ENCODE peak calls at places on chromosomes 2 and 18, in six cellular contexts. V is GM12864, P is HCT116, Z is fibroblast of lung, B is astrocyte of the spinal cord, D is adrenal gland. N is an unnamed sample.

GRCh38 chr2:136008205-136008865 is 22.9 kb upstream of the DARS1 start:
- DNase-seq in D (peak; percentile 40), P (no peak), Z (no peak), V (no peak), B (no peak), N (no peak)

GRCh38 chr2:197073701-197074433 is 147.4 kb upstream of the PGAP1 start:
- DNase-seq in V (no peak), P (no peak), Z (peak; percentile 62), D (peak; percentile 38), B (peak; percentile 80), N (no peak)

GRCh38 chr18:73288813-73289212 is 421.0 kb upstream of the NETO1 start:
- DNase-seq in Z (no peak), B (no peak), P (no peak), D (no peak), V (no peak), N (no peak)

GRCh38 chr2:119174216-119174992 is 15.9 kb upstream of the C1QL2 start:
- DNase-seq in Z (peak; percentile 15), D (peak; percentile 45), P (peak; percentile 41), B (no peak), V (peak; percentile 7), N (no peak)

GRCh38 chr2:71546275-71546638 is 92.9 kb downstream of the DYSF start:
- DNase-seq in Z (no peak), D (no peak), B (no peak), V (no peak), P (no peak), N (no peak)

GRCh38 chr2:143681006-143681405 is 551.8 kb downstream of the ARHGAP15 start:
- DNase-seq in Z (no peak), P (no peak), D (no peak), V (no peak), B (no peak), N (no peak)

GRCh38 chr2:144372484-144373195 is 147.3 kb downstream of the ZEB2 start:
- DNase-seq in B (no peak), V (no peak), P (no peak), D (no peak), Z (no peak), N (no peak)

GRCh38 chr2:97267411-97268074 is 154.6 kb downstream of the ANKRD36 start:
- DNase-seq in V (no peak), P (no peak), D (no peak), B (no peak), Z (no peak), N (peak; percentile 87)

GRCh38 chr18:58143391-58143790 is 99.4 kb downstream of the NEDD4L start:
- DNase-seq in Z (peak; percentile 88), V (no peak), P (no peak), D (no peak), B (peak; percentile 24), N (no peak)

GRCh38 chr2:46963210-46963609 is 47.6 kb upstream of the MCFD2 start:
- DNase-seq in B (no peak), Z (no peak), V (no peak), P (no peak), D (no peak), N (no peak)

GRCh38 chr2:26347286-26347865 is 787 bp upstream of the ADGRF3 start:
- DNase-seq in P (no peak), Z (peak; percentile 34), D (no peak), B (no peak), V (no peak), N (no peak)

GRCh38 chr2:133303150-133303549 is 265.1 kb downstream of the NCKAP5 start:
- DNase-seq in V (no peak), P (no peak), Z (peak; percentile 68), D (no peak), B (peak; percentile 13), N (no peak)

GRCh38 chr18:58288922-58289797 is 245.1 kb downstream of the NEDD4L start:
- DNase-seq in V (peak; percentile 78), Z (peak; percentile 31), P (no peak), B (peak; percentile 54), D (no peak), N (no peak)

GRCh38 chr18:2846638-2847340 is at the start of gene EMILIN2:
- DNase-seq in Z (peak; percentile 56), P (no peak), D (peak; percentile 66), B (peak; percentile 65), V (no peak), N (no peak)

GRCh38 chr2:85755122-85756027 is 1.6 kb downstream of the ATOH8 start:
- DNase-seq in B (peak; percentile 29), Z (peak; percentile 67), P (no peak), D (no peak), V (no peak), N (no peak)

GRCh38 chr18:68713791-68714190 is 1.1 kb downstream of the TMX3 start:
- DNase-seq in V (no peak), B (no peak), Z (no peak), P (no peak), D (no peak), N (no peak)

GRCh38 chr18:72544092-72544886 is at the start of gene CBLN2:
- DNase-seq in B (peak; percentile 76), P (no peak), Z (peak; percentile 58), D (peak; percentile 24), V (no peak), N (peak; percentile 86)

GRCh38 chr2:26846881-26847662 is 860 bp upstream of the DPYSL5 start:
- DNase-seq in D (no peak), P (no peak), V (no peak), B (no peak), Z (no peak), N (no peak)

GRCh38 chr2:194166818-194167217 is 1490.2 kb upstream of the SLC39A10 start:
- DNase-seq in Z (peak; percentile 4), P (peak; percentile 40), V (peak; percentile 2), B (peak; percentile 42), D (peak; percentile 10), N (no peak)

GRCh38 chr2:37142546-37142945 is 14.2 kb downstream of the EIF2AK2 start:
- DNase-seq in P (no peak), D (no peak), B (no peak), V (no peak), Z (no peak), N (no peak)
- TF ChIP-seq CTCF in P (no peak), D (no peak), B (no peak), V (no peak), Z (no peak), N (peak; percentile 53)

DNA sequence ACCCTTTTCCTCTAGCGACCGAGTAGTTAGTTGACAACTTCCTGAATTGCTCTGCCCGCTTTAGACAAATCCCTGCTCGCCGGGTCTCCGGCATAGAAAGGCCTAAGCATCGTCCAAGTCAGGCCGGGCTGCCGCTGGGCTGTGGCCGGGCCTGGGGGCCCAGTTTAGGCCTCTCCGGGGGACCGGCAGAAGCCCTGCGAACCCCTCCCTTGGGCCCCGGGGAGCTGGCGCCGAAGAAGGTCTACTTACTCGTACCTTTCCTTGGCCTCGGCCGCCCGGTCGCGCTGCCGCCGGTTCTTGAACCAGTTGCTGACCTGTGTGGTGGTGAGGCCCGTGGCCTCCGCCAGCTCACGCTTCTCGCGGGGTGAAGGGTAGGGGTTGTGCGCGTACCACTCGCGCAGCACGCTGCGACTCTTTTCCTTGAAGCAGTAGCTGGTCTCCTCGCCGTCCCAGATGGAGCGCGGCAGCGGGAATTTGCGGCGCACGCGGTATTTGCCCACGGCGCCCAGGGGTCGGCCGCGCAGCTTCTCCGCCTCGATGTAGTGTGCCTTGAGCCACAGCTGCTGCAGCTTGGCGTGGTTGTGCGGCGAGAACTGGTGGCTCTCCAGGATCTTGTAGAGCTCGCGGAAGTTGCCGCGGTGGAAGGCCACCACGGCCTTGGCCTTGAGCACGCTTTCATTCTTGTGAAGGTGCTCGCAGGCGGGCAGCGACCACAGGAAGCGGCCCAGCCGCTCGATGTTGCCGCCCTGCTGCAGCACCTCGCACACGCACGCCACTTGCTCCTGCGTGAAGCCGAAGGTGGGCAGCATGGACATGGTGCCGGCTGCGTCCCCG is 739 bp downstream of the SIX2 start:
- DNase-seq in P (no peak), B (peak; percentile 32), Z (no peak), V (no peak), D (peak; percentile 38), N (no peak)
- TF ChIP-seq CTCF in P (no peak), B (no peak), Z (no peak), V (no peak), D (no peak), N (peak; percentile 41)

GRCh38 chr2:240467149-240467642 is 31.7 kb downstream of the GPC1 start:
- DNase-seq in V (no peak), B (no peak), Z (no peak), D (no peak), P (no peak), N (peak; percentile 77)

GRCh38 chr2:240469239-240469636 is 33.8 kb downstream of the GPC1 start:
- DNase-seq in P (no peak), B (no peak), V (no peak), Z (no peak), D (no peak), N (no peak)

GRCh38 chr2:240466579-240467148 is 31.2 kb downstream of the GPC1 start:
- DNase-seq in V (no peak), P (no peak), B (no peak), Z (no peak), D (peak; percentile 72), N (peak; percentile 86)

GRCh38 chr2:240468300-240469238 is 33.1 kb downstream of the GPC1 start:
- DNase-seq in B (no peak), Z (no peak), P (no peak), V (no peak), D (no peak), N (peak; percentile 92)

DNA sequence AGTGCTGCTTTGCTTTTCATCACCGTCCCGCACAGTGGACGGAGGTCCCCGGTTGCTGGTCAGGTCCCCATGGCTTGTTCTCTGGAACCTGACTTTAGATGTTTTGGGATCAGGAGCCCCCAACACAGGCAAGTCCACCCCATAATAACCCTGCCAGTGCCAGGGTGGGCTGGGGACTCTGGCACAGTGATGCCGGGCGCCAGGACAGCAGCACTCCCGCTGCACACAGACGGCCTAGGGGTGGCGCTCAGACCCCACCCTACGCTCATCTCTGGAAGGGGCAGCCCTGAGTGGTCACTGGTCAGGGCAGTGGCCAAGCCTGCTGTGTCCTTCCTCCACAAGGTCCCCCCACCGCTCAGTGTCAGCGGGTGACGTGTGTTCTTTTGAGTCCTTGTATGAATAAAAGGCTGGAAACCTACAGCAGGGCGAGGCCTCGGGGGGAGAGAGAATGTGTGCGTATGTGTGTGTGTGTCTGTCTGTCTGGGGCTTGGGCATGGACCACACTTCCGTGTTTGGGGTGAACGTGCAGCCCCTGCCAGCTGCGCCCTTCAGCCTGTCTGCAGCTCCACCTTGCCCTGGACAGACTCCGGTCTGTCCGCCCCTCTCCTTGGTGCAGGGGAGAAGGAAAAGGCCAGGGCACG is 32.3 kb downstream of the GPC1 start:
- DNase-seq in V (no peak), B (no peak), P (no peak), Z (no peak), D (peak; percentile 86), N (peak; percentile 92)
- TF ChIP-seq CTCF in V (no peak), B (no peak), P (no peak), Z (no peak), D (peak; percentile 5), N (peak; percentile 18)

GRCh38 chr2:68742638-68743037 is 8.0 kb downstream of the ARHGAP25 start:
- DNase-seq in D (no peak), V (no peak), B (no peak), P (no peak), Z (no peak), N (no peak)

GRCh38 chr2:68743531-68743930 is 8.9 kb downstream of the ARHGAP25 start:
- DNase-seq in V (no peak), B (no peak), P (no peak), Z (no peak), D (no peak), N (no peak)

GRCh38 chr2:68746408-68746807 is 11.8 kb downstream of the ARHGAP25 start:
- DNase-seq in B (no peak), P (no peak), D (no peak), Z (no peak), V (no peak), N (no peak)

GRCh38 chr2:68745006-68745405 is 10.4 kb downstream of the ARHGAP25 start:
- DNase-seq in D (no peak), P (no peak), B (no peak), Z (no peak), V (no peak), N (no peak)

GRCh38 chr2:68744517-68744916 is 9.9 kb downstream of the ARHGAP25 start:
- DNase-seq in D (no peak), P (no peak), Z (no peak), B (no peak), V (no peak), N (no peak)
- TF ChIP-seq CTCF in D (no peak), P (no peak), Z (no peak), B (no peak), V (no peak), N (peak; percentile 31)

N was measured in chondrocyte.